ENCODE peak calls at places on chromosomes 7 and 10, in nine cellular contexts. K is neural progenitor cell, W is neuronal stem cell, C is HepG2, S is HCT116, X is GM12878, F is mammary epithelial cell, V is fibroblast of lung, Q is OCI-LY7. J is an unnamed sample.

GRCh38 chr7:83648464-83649241 is at the start of gene SEMA3E:
- DNase-seq in K (peak; percentile 70), W (peak; percentile 33), C (no peak), S (peak; percentile 15), X (no peak), F (peak; percentile 38), V (peak; percentile 64), Q (no peak), J (peak; percentile 61)

GRCh38 chr7:152588350-152588749 is 87.6 kb downstream of the XRCC2 start:
- DNase-seq in K (no peak), W (no peak), C (peak; percentile 41), S (no peak), X (no peak), F (peak; percentile 65), V (peak; percentile 49), Q (no peak), J (peak; percentile 49)

GRCh38 chr7:33107136-33108066 is 1.8 kb downstream of the RP9 start:
- DNase-seq in K (peak; percentile 86), W (peak; percentile 38), C (peak; percentile 47), S (no peak), X (no peak), F (peak; percentile 54), V (peak; percentile 63), Q (peak; percentile 74), J (peak; percentile 64)

GRCh38 chr7:74542558-74543117 is 88.9 kb downstream of the GTF2IRD1 start:
- DNase-seq in K (no peak), W (no peak), C (no peak), S (no peak), X (no peak), F (peak; percentile 83), V (peak; percentile 44), Q (no peak), J (no peak)

GRCh38 chr10:90326498-90327267 is 531.2 kb downstream of the HTR7 start:
- DNase-seq in K (no peak), W (no peak), C (no peak), S (no peak), X (no peak), F (peak; percentile 71), V (peak; percentile 72), Q (no peak), J (no peak)

GRCh38 chr7:106064329-106064728 is 47.8 kb downstream of the SYPL1 start:
- DNase-seq in K (no peak), W (no peak), C (no peak), S (no peak), X (no peak), F (no peak), V (no peak), Q (peak; percentile 75), J (no peak)

GRCh38 chr7:37448637-37449331 is at the start of gene ELMO1:
- DNase-seq in K (peak; percentile 92), W (peak; percentile 76), C (peak; percentile 34), S (no peak), X (peak; percentile 42), F (peak; percentile 57), V (peak; percentile 50), Q (peak; percentile 89), J (peak; percentile 88)

GRCh38 chr7:70728873-70729552 is 402.9 kb upstream of the GALNT17 start:
- DNase-seq in K (peak; percentile 90), W (peak; percentile 36), C (no peak), S (no peak), X (no peak), F (no peak), V (no peak), Q (no peak), J (peak; percentile 22)

DNA sequence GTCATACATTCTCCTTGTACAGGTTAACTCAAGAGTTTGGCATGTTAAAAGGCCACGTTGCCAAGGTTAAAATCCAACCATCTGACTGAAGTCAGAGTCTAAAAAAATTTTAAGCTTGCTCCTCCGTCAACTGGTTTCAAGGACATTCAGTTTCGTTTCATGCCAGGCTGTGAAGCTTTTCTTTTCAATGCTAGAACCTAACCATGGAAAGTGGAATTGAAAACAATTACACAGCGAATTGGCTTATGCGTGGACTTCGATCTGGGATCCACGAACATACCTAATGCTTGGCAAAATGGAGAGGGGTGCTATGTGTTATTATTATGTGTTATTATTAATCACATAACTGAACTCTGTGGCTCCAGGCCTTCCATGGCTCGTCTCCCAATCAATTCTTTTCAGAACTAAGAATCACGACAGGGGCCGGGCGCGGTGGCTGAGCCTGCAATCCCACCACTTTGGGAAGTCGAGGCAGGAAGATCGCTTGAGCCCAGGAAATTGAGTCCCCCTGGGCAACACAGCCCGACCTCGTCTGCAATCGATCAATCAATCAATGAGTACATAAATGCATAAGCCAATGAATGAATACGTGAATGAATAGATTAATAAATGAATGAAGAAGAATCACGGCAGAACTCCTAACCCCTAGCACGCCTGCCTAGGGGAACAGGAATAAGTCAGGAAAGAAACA is 785 bp upstream of the ARL5B start:
- DNase-seq in K (peak; percentile 3), W (no peak), C (peak; percentile 57), S (no peak), X (peak; percentile 43), F (peak; percentile 39), V (peak; percentile 62), Q (peak; percentile 27), J (peak; percentile 40)
- H3K4me3 ChIP-seq in K (peak overlapping the region; percentile 93), W (peak overlapping the region; percentile 87), C (peak overlapping the region; percentile 92), S (peak overlapping the region; percentile 96), X (peak overlapping the region; percentile 82), F (peak overlapping the region; percentile 93), V (peak overlapping the region; percentile 74), Q (peak overlapping the region; percentile 97), J (peak overlapping the region; percentile 50)

DNA sequence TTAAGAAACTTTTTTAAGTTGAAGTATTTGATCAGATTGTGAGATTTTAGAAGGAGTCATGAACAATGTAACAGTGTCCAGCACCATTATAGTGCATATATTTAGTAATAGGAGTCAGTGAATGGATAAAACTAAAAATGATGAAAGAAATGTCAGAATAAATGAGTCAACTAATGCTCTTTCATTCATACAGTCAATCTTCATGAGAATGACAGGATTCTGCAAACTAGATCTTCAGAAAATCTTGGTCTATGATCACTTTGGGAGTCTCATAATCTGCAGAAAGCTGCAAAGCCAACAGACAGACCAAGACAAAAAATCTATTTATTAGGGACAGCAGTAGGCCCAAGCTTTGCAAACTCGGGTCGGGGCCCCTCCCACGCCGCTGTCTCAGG is 710 bp downstream of the RNLS start:
- DNase-seq in K (no peak), W (peak; percentile 1), C (no peak), S (no peak), X (no peak), F (no peak), V (no peak), Q (no peak), J (no peak)
- H2AFZ ChIP-seq in K (peak overlapping the region; percentile 99), W (peak overlapping the region; percentile 29), C (no peak overlapping the region), S (no peak overlapping the region), X (peak overlapping the region; percentile 84), F (peak overlapping the region; percentile 99), V (peak overlapping the region; percentile 83), Q (no peak overlapping the region), J (peak overlapping the region; percentile 98)

GRCh38 chr7:6575246-6576023 is 1.8 kb upstream of the ZDHHC4 start:
- DNase-seq in K (no peak), W (no peak), C (peak; percentile 88), S (no peak), X (no peak), F (no peak), V (no peak), Q (no peak), J (no peak)

GRCh38 chr7:6577369-6578113 is at the start of gene ZDHHC4:
- DNase-seq in K (peak; percentile 89), W (peak; percentile 60), C (peak; percentile 87), S (peak; percentile 80), X (peak; percentile 61), F (peak; percentile 75), V (peak; percentile 85), Q (peak; percentile 95), J (peak; percentile 95)

GRCh38 chr7:6576024-6576866 is 1.0 kb upstream of the ZDHHC4 start:
- DNase-seq in K (no peak), W (no peak), C (no peak), S (no peak), X (no peak), F (no peak), V (no peak), Q (no peak), J (no peak)

GRCh38 chr7:6579446-6579845 is 2.2 kb downstream of the ZDHHC4 start:
- DNase-seq in K (no peak), W (no peak), C (peak; percentile 23), S (no peak), X (no peak), F (no peak), V (no peak), Q (peak; percentile 59), J (no peak)

DNA sequence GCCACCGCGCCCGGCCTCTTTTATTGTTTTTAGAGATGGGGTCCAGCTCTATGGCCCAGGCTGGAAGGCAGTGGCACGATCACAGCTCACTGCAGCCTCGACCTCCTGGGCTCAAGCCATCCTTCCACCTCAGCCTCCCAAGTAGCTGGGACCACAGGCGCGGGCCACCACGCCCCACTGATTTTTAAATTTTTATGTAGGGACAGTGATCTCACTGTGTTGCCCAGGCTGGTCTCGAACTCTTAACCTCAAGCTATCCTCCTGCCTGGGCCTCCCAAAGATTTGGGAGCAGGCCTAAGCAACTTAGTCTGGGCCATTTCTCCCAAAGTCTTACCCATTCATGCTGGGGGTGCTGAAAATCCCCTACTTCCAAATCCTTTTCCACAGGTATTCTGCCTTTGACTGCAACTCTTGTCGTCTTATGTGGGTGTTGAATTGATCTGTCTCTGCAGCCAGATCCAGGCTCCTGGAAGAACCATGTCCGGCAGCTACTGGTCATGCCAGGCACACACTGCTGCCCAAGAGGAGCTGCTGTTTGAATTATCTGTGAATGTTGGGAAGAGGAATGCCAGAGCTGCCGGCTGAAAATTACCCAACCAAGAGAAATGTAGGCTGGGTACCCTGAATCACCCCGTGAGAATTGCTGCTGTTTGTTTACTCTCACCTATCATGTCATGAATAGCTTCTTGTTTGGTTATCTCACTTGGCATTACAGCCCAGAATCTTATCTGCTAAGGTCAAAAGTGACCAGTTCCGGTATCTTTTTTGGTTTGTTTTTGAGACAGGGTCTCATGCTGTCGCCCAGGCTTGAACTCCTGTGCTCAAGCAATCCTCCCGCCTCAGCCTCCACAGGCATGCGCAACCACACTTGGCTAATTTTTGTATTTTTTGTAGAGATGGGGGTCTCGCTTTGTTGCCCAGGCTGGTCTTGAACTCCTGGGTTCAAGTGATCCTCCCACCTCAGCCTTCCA is 1.1 kb downstream of the ZDHHC4 start:
- DNase-seq in K (no peak), W (no peak), C (peak; percentile 99), S (no peak), X (no peak), F (no peak), V (no peak), Q (no peak), J (peak; percentile 34)
- H3K4me3 ChIP-seq in K (peak overlapping the region; percentile 66), W (no peak overlapping the region), C (peak overlapping the region; percentile 90), S (peak overlapping the region; percentile 87), X (peak overlapping the region; percentile 98), F (no peak overlapping the region), V (no peak overlapping the region), Q (peak overlapping the region; percentile 87), J (no peak overlapping the region)

GRCh38 chr10:124182088-124182541 is 88.7 kb upstream of the CHST15 start:
- DNase-seq in K (no peak), W (no peak), C (no peak), S (no peak), X (no peak), F (no peak), V (no peak), Q (no peak), J (no peak)

GRCh38 chr10:124186956-124187355 is 93.6 kb upstream of the CHST15 start:
- DNase-seq in K (no peak), W (no peak), C (no peak), S (no peak), X (no peak), F (no peak), V (no peak), Q (no peak), J (no peak)

GRCh38 chr10:124184208-124184820 is 90.9 kb upstream of the CHST15 start:
- DNase-seq in K (no peak), W (no peak), C (no peak), S (no peak), X (no peak), F (no peak), V (no peak), Q (no peak), J (no peak)

GRCh38 chr10:124183617-124184016 is 90.2 kb upstream of the CHST15 start:
- DNase-seq in K (no peak), W (no peak), C (no peak), S (no peak), X (no peak), F (no peak), V (no peak), Q (no peak), J (no peak)

DNA sequence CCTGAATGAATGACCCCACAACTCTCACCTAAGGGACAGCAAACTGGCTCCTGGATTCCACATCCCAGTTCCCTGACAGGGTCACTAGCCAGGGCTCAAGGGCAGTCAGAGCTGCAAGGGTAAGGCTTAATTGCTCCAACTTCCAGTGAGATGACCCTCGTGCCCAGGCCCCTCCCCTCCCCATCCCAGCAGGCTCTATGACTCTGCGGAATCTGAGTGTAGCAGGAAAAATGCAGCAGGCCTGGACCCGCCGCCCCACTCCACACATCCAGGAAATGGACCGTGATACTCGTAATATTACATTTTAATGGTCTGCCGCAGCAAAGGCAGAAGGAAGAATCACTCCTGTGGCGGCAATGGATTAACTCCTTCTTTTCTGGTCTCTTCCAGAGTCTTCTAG is 91.7 kb upstream of the CHST15 start:
- DNase-seq in K (no peak), W (no peak), C (no peak), S (no peak), X (no peak), F (peak; percentile 77), V (no peak), Q (no peak), J (no peak)
- H2AFZ ChIP-seq in K (no peak overlapping the region), W (peak overlapping the region; percentile 18), C (no peak overlapping the region), S (no peak overlapping the region), X (no peak overlapping the region), F (peak overlapping the region; percentile 84), V (no peak overlapping the region), Q (no peak overlapping the region), J (no peak overlapping the region)